ENCODE peak calls at places on chromosomes 16 and 17, in seven cellular contexts. One of them, this sample, is unnamed.

GRCh38 chr17:43839670-43840101 is 6.7 kb upstream of the MPP3 start:
- DNase-seq in activated CD4-positive, CD25-positive, alpha-beta regulatory T cell: no peak
- DNase-seq in stimulated activated CD4-positive, alpha-beta T cell treated with anti-CD3 and anti-CD28 coated beads, Interleukin-2, amount 100 ng/mL, for 48 hours: no peak
- DNase-seq in heart left ventricle: no peak
- DNase-seq in T-helper 9 cell: no peak
- DNase-seq in NCI-H345: peak
- DNase-seq in T-helper 1 cell: no peak
- DNase-seq in this sample: no peak

GRCh38 chr16:17776888-17777287 is 306.1 kb upstream of the XYLT1 start:
- DNase-seq in NCI-H345: no peak
- DNase-seq in activated CD4-positive, CD25-positive, alpha-beta regulatory T cell: no peak
- DNase-seq in T-helper 1 cell: no peak
- DNase-seq in heart left ventricle: no peak
- DNase-seq in T-helper 9 cell: no peak
- DNase-seq in stimulated activated CD4-positive, alpha-beta T cell treated with anti-CD3 and anti-CD28 coated beads, Interleukin-2, amount 100 ng/mL, for 48 hours: no peak
- DNase-seq in this sample: no peak

GRCh38 chr17:78779848-78780247 is 2.2 kb downstream of the CYTH1 start:
- DNase-seq in heart left ventricle: peak
- DNase-seq in stimulated activated CD4-positive, alpha-beta T cell treated with anti-CD3 and anti-CD28 coated beads, Interleukin-2, amount 100 ng/mL, for 48 hours: no peak
- DNase-seq in T-helper 1 cell: peak
- DNase-seq in activated CD4-positive, CD25-positive, alpha-beta regulatory T cell: no peak
- DNase-seq in T-helper 9 cell: peak
- DNase-seq in NCI-H345: peak
- DNase-seq in this sample: no peak

GRCh38 chr16:2046889-2047329 is 725 bp downstream of the NTHL1 start:
- DNase-seq in NCI-H345: no peak
- DNase-seq in stimulated activated CD4-positive, alpha-beta T cell treated with anti-CD3 and anti-CD28 coated beads, Interleukin-2, amount 100 ng/mL, for 48 hours: no peak
- DNase-seq in T-helper 1 cell: no peak
- DNase-seq in T-helper 9 cell: no peak
- DNase-seq in heart left ventricle: no peak
- DNase-seq in activated CD4-positive, CD25-positive, alpha-beta regulatory T cell: no peak
- DNase-seq in this sample: no peak

GRCh38 chr16:74261068-74261467 is 35.5 kb upstream of the PSMD7 start:
- DNase-seq in stimulated activated CD4-positive, alpha-beta T cell treated with anti-CD3 and anti-CD28 coated beads, Interleukin-2, amount 100 ng/mL, for 48 hours: no peak
- DNase-seq in NCI-H345: no peak
- DNase-seq in activated CD4-positive, CD25-positive, alpha-beta regulatory T cell: no peak
- DNase-seq in T-helper 1 cell: no peak
- DNase-seq in T-helper 9 cell: no peak
- DNase-seq in heart left ventricle: no peak
- DNase-seq in this sample: no peak

GRCh38 chr17:17347234-17347955 is 44.2 kb downstream of the NT5M start:
- DNase-seq in stimulated activated CD4-positive, alpha-beta T cell treated with anti-CD3 and anti-CD28 coated beads, Interleukin-2, amount 100 ng/mL, for 48 hours: no peak
- DNase-seq in NCI-H345: no peak
- DNase-seq in T-helper 1 cell: no peak
- DNase-seq in activated CD4-positive, CD25-positive, alpha-beta regulatory T cell: no peak
- DNase-seq in T-helper 9 cell: no peak
- DNase-seq in heart left ventricle: no peak
- DNase-seq in this sample: no peak

GRCh38 chr17:76370261-76370993 is 14.0 kb upstream of the SPHK1 start:
- DNase-seq in T-helper 1 cell: no peak
- DNase-seq in NCI-H345: no peak
- DNase-seq in heart left ventricle: peak
- DNase-seq in stimulated activated CD4-positive, alpha-beta T cell treated with anti-CD3 and anti-CD28 coated beads, Interleukin-2, amount 100 ng/mL, for 48 hours: no peak
- DNase-seq in T-helper 9 cell: no peak
- DNase-seq in activated CD4-positive, CD25-positive, alpha-beta regulatory T cell: no peak
- DNase-seq in this sample: peak

GRCh38 chr16:67995423-67995822 is 3.9 kb downstream of the DPEP2 start:
- DNase-seq in heart left ventricle: no peak
- DNase-seq in NCI-H345: no peak
- DNase-seq in T-helper 1 cell: no peak
- DNase-seq in stimulated activated CD4-positive, alpha-beta T cell treated with anti-CD3 and anti-CD28 coated beads, Interleukin-2, amount 100 ng/mL, for 48 hours: no peak
- DNase-seq in activated CD4-positive, CD25-positive, alpha-beta regulatory T cell: no peak
- DNase-seq in T-helper 9 cell: no peak
- DNase-seq in this sample: no peak

GRCh38 chr17:40284085-40284713 is 3.5 kb upstream of the CDC6 start:
- DNase-seq in NCI-H345: no peak
- DNase-seq in stimulated activated CD4-positive, alpha-beta T cell treated with anti-CD3 and anti-CD28 coated beads, Interleukin-2, amount 100 ng/mL, for 48 hours: no peak
- DNase-seq in T-helper 9 cell: no peak
- DNase-seq in heart left ventricle: no peak
- DNase-seq in T-helper 1 cell: no peak
- DNase-seq in activated CD4-positive, CD25-positive, alpha-beta regulatory T cell: no peak
- DNase-seq in this sample: no peak

GRCh38 chr17:59730268-59730834 is 22.9 kb downstream of the VMP1 start:
- DNase-seq in T-helper 9 cell: no peak
- DNase-seq in heart left ventricle: no peak
- DNase-seq in T-helper 1 cell: no peak
- DNase-seq in NCI-H345: no peak
- DNase-seq in stimulated activated CD4-positive, alpha-beta T cell treated with anti-CD3 and anti-CD28 coated beads, Interleukin-2, amount 100 ng/mL, for 48 hours: no peak
- DNase-seq in activated CD4-positive, CD25-positive, alpha-beta regulatory T cell: no peak
- DNase-seq in this sample: no peak

GRCh38 chr17:48553837-48554236 is 8.9 kb upstream of the HOXB2 start:
- DNase-seq in heart left ventricle: no peak
- DNase-seq in activated CD4-positive, CD25-positive, alpha-beta regulatory T cell: no peak
- DNase-seq in T-helper 1 cell: no peak
- DNase-seq in stimulated activated CD4-positive, alpha-beta T cell treated with anti-CD3 and anti-CD28 coated beads, Interleukin-2, amount 100 ng/mL, for 48 hours: no peak
- DNase-seq in T-helper 9 cell: no peak
- DNase-seq in NCI-H345: peak
- DNase-seq in this sample: no peak

GRCh38 chr16:12489362-12489761 is 314.3 kb downstream of the CPPED1 start:
- DNase-seq in NCI-H345: no peak
- DNase-seq in activated CD4-positive, CD25-positive, alpha-beta regulatory T cell: no peak
- DNase-seq in T-helper 1 cell: no peak
- DNase-seq in T-helper 9 cell: no peak
- DNase-seq in stimulated activated CD4-positive, alpha-beta T cell treated with anti-CD3 and anti-CD28 coated beads, Interleukin-2, amount 100 ng/mL, for 48 hours: no peak
- DNase-seq in heart left ventricle: no peak
- DNase-seq in this sample: no peak

GRCh38 chr16:52873997-52874500 is 178.6 kb downstream of the CHD9NB start:
- DNase-seq in T-helper 1 cell: no peak
- DNase-seq in activated CD4-positive, CD25-positive, alpha-beta regulatory T cell: no peak
- DNase-seq in T-helper 9 cell: no peak
- DNase-seq in stimulated activated CD4-positive, alpha-beta T cell treated with anti-CD3 and anti-CD28 coated beads, Interleukin-2, amount 100 ng/mL, for 48 hours: no peak
- DNase-seq in NCI-H345: no peak
- DNase-seq in heart left ventricle: no peak
- DNase-seq in this sample: no peak